ENCODE peak calls at places on chromosomes 5 and 9, in six cellular contexts. One of them, this sample, is unnamed.

GRCh38 chr5:94627191-94627590 is 8.7 kb downstream of the SLF1 start:
- DNase-seq in fibroblast of pulmonary artery: no peak
- DNase-seq in bronchial epithelial cell: no peak
- DNase-seq in effector memory CD4-positive, alpha-beta T cell: no peak
- DNase-seq in tibial artery: no peak
- DNase-seq in activated T-helper 1 cell treated with Interleukin-2 at 50 U/mL for 16 hours: no peak
- DNase-seq in this sample: no peak

GRCh38 chr9:11749396-11749795 is 943.8 kb upstream of the TYRP1 start:
- DNase-seq in fibroblast of pulmonary artery: no peak
- DNase-seq in bronchial epithelial cell: no peak
- DNase-seq in effector memory CD4-positive, alpha-beta T cell: no peak
- DNase-seq in tibial artery: no peak
- DNase-seq in activated T-helper 1 cell treated with Interleukin-2 at 50 U/mL for 16 hours: no peak
- DNase-seq in this sample: no peak

GRCh38 chr9:137253717-137254623 is 1.2 kb upstream of the NELFB start:
- DNase-seq in fibroblast of pulmonary artery: no peak
- DNase-seq in bronchial epithelial cell: no peak
- DNase-seq in effector memory CD4-positive, alpha-beta T cell: no peak
- DNase-seq in tibial artery: no peak
- DNase-seq in activated T-helper 1 cell treated with Interleukin-2 at 50 U/mL for 16 hours: no peak
- DNase-seq in this sample: peak

GRCh38 chr5:18745591-18745987 is 1111.3 kb downstream of the TAF11L14 start:
- DNase-seq in fibroblast of pulmonary artery: no peak
- DNase-seq in bronchial epithelial cell: no peak
- DNase-seq in effector memory CD4-positive, alpha-beta T cell: no peak
- DNase-seq in tibial artery: no peak
- DNase-seq in activated T-helper 1 cell treated with Interleukin-2 at 50 U/mL for 16 hours: no peak
- DNase-seq in this sample: peak

GRCh38 chr9:16602494-16602893 is 268.0 kb downstream of the BNC2 start:
- DNase-seq in fibroblast of pulmonary artery: no peak
- DNase-seq in bronchial epithelial cell: no peak
- DNase-seq in effector memory CD4-positive, alpha-beta T cell: no peak
- DNase-seq in tibial artery: no peak
- DNase-seq in activated T-helper 1 cell treated with Interleukin-2 at 50 U/mL for 16 hours: no peak
- DNase-seq in this sample: no peak

GRCh38 chr5:176774216-176775171 is 35.9 kb upstream of the UNC5A start:
- DNase-seq in fibroblast of pulmonary artery: no peak
- DNase-seq in bronchial epithelial cell: no peak
- DNase-seq in effector memory CD4-positive, alpha-beta T cell: no peak
- DNase-seq in tibial artery: peak
- DNase-seq in activated T-helper 1 cell treated with Interleukin-2 at 50 U/mL for 16 hours: no peak
- DNase-seq in this sample: peak

GRCh38 chr5:159504857-159505304 is 174.6 kb upstream of the IL12B start:
- DNase-seq in fibroblast of pulmonary artery: peak
- DNase-seq in bronchial epithelial cell: peak
- DNase-seq in effector memory CD4-positive, alpha-beta T cell: no peak
- DNase-seq in tibial artery: peak
- DNase-seq in activated T-helper 1 cell treated with Interleukin-2 at 50 U/mL for 16 hours: no peak
- DNase-seq in this sample: no peak

GRCh38 chr9:98383758-98384157 is 128.3 kb upstream of the TBC1D2 start:
- DNase-seq in fibroblast of pulmonary artery: peak
- DNase-seq in bronchial epithelial cell: no peak
- DNase-seq in effector memory CD4-positive, alpha-beta T cell: no peak
- DNase-seq in tibial artery: no peak
- DNase-seq in activated T-helper 1 cell treated with Interleukin-2 at 50 U/mL for 16 hours: no peak
- DNase-seq in this sample: no peak

GRCh38 chr5:41412496-41412895 is 97.9 kb downstream of the PLCXD3 start:
- DNase-seq in fibroblast of pulmonary artery: no peak
- DNase-seq in bronchial epithelial cell: no peak
- DNase-seq in effector memory CD4-positive, alpha-beta T cell: no peak
- DNase-seq in tibial artery: no peak
- DNase-seq in activated T-helper 1 cell treated with Interleukin-2 at 50 U/mL for 16 hours: no peak
- DNase-seq in this sample: no peak

GRCh38 chr5:116575635-116576042 is 1.0 kb upstream of the SEMA6A start:
- DNase-seq in fibroblast of pulmonary artery: peak
- DNase-seq in bronchial epithelial cell: peak
- DNase-seq in effector memory CD4-positive, alpha-beta T cell: no peak
- DNase-seq in tibial artery: peak
- DNase-seq in activated T-helper 1 cell treated with Interleukin-2 at 50 U/mL for 16 hours: no peak
- DNase-seq in this sample: peak

GRCh38 chr5:178232124-178232919 is at the start of gene PHYKPL:
- DNase-seq in fibroblast of pulmonary artery: peak
- DNase-seq in bronchial epithelial cell: no peak
- DNase-seq in effector memory CD4-positive, alpha-beta T cell: peak
- DNase-seq in tibial artery: peak
- DNase-seq in activated T-helper 1 cell treated with Interleukin-2 at 50 U/mL for 16 hours: peak
- DNase-seq in this sample: peak

GRCh38 chr9:83188272-83188671 is 125.3 kb upstream of the RASEF start:
- DNase-seq in fibroblast of pulmonary artery: peak
- DNase-seq in bronchial epithelial cell: peak
- DNase-seq in effector memory CD4-positive, alpha-beta T cell: no peak
- DNase-seq in tibial artery: no peak
- DNase-seq in activated T-helper 1 cell treated with Interleukin-2 at 50 U/mL for 16 hours: no peak
- DNase-seq in this sample: no peak

GRCh38 chr9:133526721-133527321 is 2.1 kb upstream of the MYMK start:
- DNase-seq in fibroblast of pulmonary artery: peak
- DNase-seq in bronchial epithelial cell: no peak
- DNase-seq in effector memory CD4-positive, alpha-beta T cell: no peak
- DNase-seq in tibial artery: no peak
- DNase-seq in activated T-helper 1 cell treated with Interleukin-2 at 50 U/mL for 16 hours: no peak
- DNase-seq in this sample: no peak

GRCh38 chr5:167710444-167711025 is 580.9 kb upstream of the WWC1 start:
- DNase-seq in fibroblast of pulmonary artery: no peak
- DNase-seq in bronchial epithelial cell: peak
- DNase-seq in effector memory CD4-positive, alpha-beta T cell: no peak
- DNase-seq in tibial artery: no peak
- DNase-seq in activated T-helper 1 cell treated with Interleukin-2 at 50 U/mL for 16 hours: no peak
- DNase-seq in this sample: no peak

GRCh38 chr9:15133488-15133887 is 173.5 kb downstream of the TTC39B start:
- DNase-seq in fibroblast of pulmonary artery: no peak
- DNase-seq in bronchial epithelial cell: no peak
- DNase-seq in effector memory CD4-positive, alpha-beta T cell: no peak
- DNase-seq in tibial artery: no peak
- DNase-seq in activated T-helper 1 cell treated with Interleukin-2 at 50 U/mL for 16 hours: no peak
- DNase-seq in this sample: no peak

GRCh38 chr9:126125577-126125976 is 201.1 kb upstream of the MVB12B start:
- DNase-seq in fibroblast of pulmonary artery: no peak
- DNase-seq in bronchial epithelial cell: no peak
- DNase-seq in effector memory CD4-positive, alpha-beta T cell: no peak
- DNase-seq in tibial artery: no peak
- DNase-seq in activated T-helper 1 cell treated with Interleukin-2 at 50 U/mL for 16 hours: no peak
- DNase-seq in this sample: peak

GRCh38 chr5:132501961-132502931 is 11.7 kb upstream of the IRF1 start:
- DNase-seq in fibroblast of pulmonary artery: no peak
- DNase-seq in bronchial epithelial cell: peak
- DNase-seq in effector memory CD4-positive, alpha-beta T cell: no peak
- DNase-seq in tibial artery: peak
- DNase-seq in activated T-helper 1 cell treated with Interleukin-2 at 50 U/mL for 16 hours: no peak
- DNase-seq in this sample: peak

GRCh38 chr9:31137151-31137849 is 1247.1 kb upstream of the ACO1 start:
- DNase-seq in fibroblast of pulmonary artery: peak
- DNase-seq in bronchial epithelial cell: peak
- DNase-seq in effector memory CD4-positive, alpha-beta T cell: no peak
- DNase-seq in tibial artery: no peak
- DNase-seq in activated T-helper 1 cell treated with Interleukin-2 at 50 U/mL for 16 hours: no peak
- DNase-seq in this sample: no peak

GRCh38 chr5:138905541-138905940 is 30.4 kb upstream of the LRRTM2 start:
- DNase-seq in fibroblast of pulmonary artery: peak
- DNase-seq in bronchial epithelial cell: peak
- DNase-seq in effector memory CD4-positive, alpha-beta T cell: no peak
- DNase-seq in tibial artery: no peak
- DNase-seq in activated T-helper 1 cell treated with Interleukin-2 at 50 U/mL for 16 hours: no peak
- DNase-seq in this sample: no peak